ENCODE peak calls at places on chromosomes 16 and 17, in four cellular contexts. J is dorsolateral prefrontal cortex; A is cardiac muscle cell; Z is CD8-positive, alpha-beta T cell. M is an unnamed sample.

GRCh38 chr17:73637866-73638265 is 6.4 kb downstream of the SDK2 start:
- DNase-seq in J (no peak), A (no peak), Z (no peak), M (no peak)

GRCh38 chr16:2008009-2008526 is 1.6 kb downstream of the ZNF598 start:
- DNase-seq in J (no peak), A (no peak), Z (no peak), M (no peak)

GRCh38 chr17:51764387-51764971 is 394.0 kb downstream of the CA10 start:
- DNase-seq in J (peak; percentile 76), A (peak; percentile 78), Z (peak; percentile 11), M (peak; percentile 55)

GRCh38 chr16:16857603-16858283 is 478.8 kb downstream of the NPIPA7 start:
- DNase-seq in J (no peak), A (no peak), Z (no peak), M (no peak)

GRCh38 chr16:75108792-75109731 is 7.5 kb downstream of the LDHD start:
- DNase-seq in J (peak; percentile 93), A (no peak), Z (peak; percentile 62), M (peak; percentile 89)

GRCh38 chr17:27802962-27803680 is 2.8 kb upstream of the NOS2 start:
- DNase-seq in J (no peak), A (no peak), Z (no peak), M (no peak)

GRCh38 chr16:52069866-52070265 is 477.1 kb downstream of the TOX3 start:
- DNase-seq in J (no peak), A (peak; percentile 32), Z (no peak), M (no peak)

GRCh38 chr17:60398227-60398959 is 6.5 kb upstream of the USP32 start:
- DNase-seq in J (no peak), A (no peak), Z (no peak), M (no peak)

GRCh38 chr16:66549284-66550131 is at the start of gene TK2:
- DNase-seq in J (peak; percentile 75), A (peak; percentile 78), Z (peak; percentile 45), M (peak; percentile 78)

GRCh38 chr16:73599870-73600269 is 551.9 kb upstream of the ZFHX3 start:
- DNase-seq in J (no peak), A (no peak), Z (no peak), M (no peak)

GRCh38 chr17:70855401-70856054 is 686.2 kb downstream of the KCNJ2 start:
- DNase-seq in J (no peak), A (peak; percentile 15), Z (no peak), M (no peak)

GRCh38 chr16:10114411-10114810 is 67.8 kb downstream of the GRIN2A start:
- DNase-seq in J (no peak), A (no peak), Z (no peak), M (no peak)

GRCh38 chr17:47957591-47958490 is at the start of gene PRR15L:
- DNase-seq in J (no peak), A (no peak), Z (no peak), M (no peak)

GRCh38 chr17:37815516-37815915 is 70.7 kb upstream of the HNF1B start:
- DNase-seq in J (no peak), A (no peak), Z (no peak), M (no peak)

GRCh38 chr17:32755045-32755805 is 121.7 kb downstream of the MYO1D start:
- DNase-seq in J (no peak), A (peak; percentile 21), Z (no peak), M (peak; percentile 11)

GRCh38 chr16:66006485-66006884 is 360.0 kb upstream of the CDH5 start:
- DNase-seq in J (no peak), A (peak; percentile 41), Z (no peak), M (no peak)

GRCh38 chr16:84218176-84218776 is 21.5 kb downstream of the KCNG4 start:
- DNase-seq in J (no peak), A (no peak), Z (no peak), M (no peak)

GRCh38 chr17:81249233-81250040 is 10.3 kb downstream of the NDUFAF8 start:
- DNase-seq in J (no peak), A (no peak), Z (no peak), M (no peak)

GRCh38 chr17:31788571-31788946 is 70.5 kb downstream of the COPRS start:
- DNase-seq in J (no peak), A (no peak), Z (no peak), M (no peak)

GRCh38 chr16:66600484-66600883 is 4.0 kb upstream of the CMTM3 start:
- DNase-seq in J (no peak), A (no peak), Z (no peak), M (no peak)

GRCh38 chr16:5422047-5422446 is 324.5 kb upstream of the EEF2KMT start:
- DNase-seq in J (no peak), A (no peak), Z (no peak), M (no peak)

GRCh38 chr17:34757611-34758010 is 178.2 kb downstream of the TMEM132E start:
- DNase-seq in J (no peak), A (no peak), Z (no peak), M (no peak)

GRCh38 chr17:19341641-19342610 is 20.6 kb downstream of the B9D1 start:
- DNase-seq in J (no peak), A (peak; percentile 57), Z (no peak), M (no peak)

GRCh38 chr16:15482068-15482747 is 47.8 kb downstream of the BMERB1 start:
- DNase-seq in J (no peak), A (no peak), Z (no peak), M (peak; percentile 80)

GRCh38 chr16:67311607-67312449 is 14.7 kb downstream of the KCTD19 start:
- DNase-seq in J (no peak), A (no peak), Z (no peak), M (peak; percentile 93)

GRCh38 chr17:76670020-76670707 is 26.6 kb upstream of the ST6GALNAC1 start:
- DNase-seq in J (no peak), A (no peak), Z (no peak), M (no peak)

GRCh38 chr16:25040543-25040942 is 25.4 kb upstream of the ARHGAP17 start:
- DNase-seq in J (no peak), A (no peak), Z (no peak), M (no peak)

GRCh38 chr16:21097151-21097550 is 53.5 kb downstream of the DNAH3 start:
- DNase-seq in J (no peak), A (no peak), Z (no peak), M (no peak)

GRCh38 chr17:77372444-77373297 is 231.9 kb downstream of the SEC14L1 start:
- DNase-seq in J (peak; percentile 63), A (peak; percentile 96), Z (peak; percentile 61), M (peak; percentile 72)

GRCh38 chr17:30095507-30096244 is 20.9 kb upstream of the NSRP1 start:
- DNase-seq in J (no peak), A (peak; percentile 67), Z (no peak), M (no peak)

GRCh38 chr17:7930841-7931631 is 710 bp downstream of the TRAPPC1 start:
- DNase-seq in J (no peak), A (no peak), Z (no peak), M (no peak)

GRCh38 chr16:79723583-79724168 is 123.1 kb upstream of the MAF start:
- DNase-seq in J (no peak), A (no peak), Z (no peak), M (no peak)

GRCh38 chr16:85901110-85901509 is 2.1 kb downstream of the IRF8 start:
- DNase-seq in J (no peak), A (no peak), Z (no peak), M (no peak)

GRCh38 chr16:85899444-85899843 is 482 bp downstream of the IRF8 start:
- DNase-seq in J (no peak), A (no peak), Z (no peak), M (no peak)

GRCh38 chr16:85901760-85902365 is 2.9 kb downstream of the IRF8 start:
- DNase-seq in J (no peak), A (no peak), Z (no peak), M (no peak)

GRCh38 chr16:85898521-85899442 is at the start of gene IRF8:
- DNase-seq in J (peak; percentile 29), A (peak; percentile 85), Z (peak; percentile 51), M (peak; percentile 63)

DNA sequence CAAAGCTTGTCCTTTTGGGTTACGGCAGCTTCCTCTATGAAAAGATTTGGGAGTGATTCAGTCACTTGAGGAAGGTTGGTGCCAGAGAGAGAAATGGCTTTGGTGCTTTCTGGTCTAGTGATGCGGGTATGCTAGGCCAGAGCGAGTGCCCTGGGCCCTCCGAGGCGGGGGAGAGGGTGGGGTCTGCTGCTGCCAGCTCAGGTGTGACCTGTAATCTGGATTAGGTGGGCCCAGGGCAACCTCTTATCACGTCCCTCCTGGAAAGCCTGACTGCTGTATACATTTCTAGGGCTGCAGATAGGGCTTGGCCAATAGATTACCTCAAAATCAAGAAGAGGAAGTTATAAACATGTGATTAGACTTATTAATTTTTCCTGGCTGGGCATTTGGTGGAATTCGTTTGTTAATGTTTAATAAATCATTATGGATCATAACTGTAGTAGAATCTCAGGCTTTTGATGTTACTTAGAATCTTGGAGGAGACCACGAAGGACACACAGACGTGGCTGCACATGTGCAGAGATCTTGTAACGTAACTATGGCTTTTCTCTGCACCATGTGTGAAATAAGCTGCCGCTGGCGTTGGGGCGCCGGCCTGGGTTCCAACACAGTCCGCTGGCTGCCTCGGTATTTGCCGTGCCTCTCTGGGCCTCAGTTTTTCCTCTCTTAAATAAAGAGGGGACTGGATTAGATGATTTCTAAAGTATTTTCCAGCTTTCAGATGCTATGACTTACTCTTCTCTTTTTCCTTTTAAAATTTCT is 1.2 kb downstream of the IRF8 start:
- DNase-seq in J (no peak), A (no peak), Z (no peak), M (no peak)
- H3K4me3 ChIP-seq in J (peak overlapping the region; percentile 40), A (no peak overlapping the region), Z (no peak overlapping the region), M (no peak overlapping the region)

GRCh38 chr17:75498019-75498725 is 17.2 kb downstream of the CASKIN2 start:
- DNase-seq in J (no peak), A (no peak), Z (no peak), M (no peak)
- H3K4me3 ChIP-seq in J (no peak overlapping the region), A (no peak overlapping the region), Z (no peak overlapping the region), M (no peak overlapping the region)

DNA sequence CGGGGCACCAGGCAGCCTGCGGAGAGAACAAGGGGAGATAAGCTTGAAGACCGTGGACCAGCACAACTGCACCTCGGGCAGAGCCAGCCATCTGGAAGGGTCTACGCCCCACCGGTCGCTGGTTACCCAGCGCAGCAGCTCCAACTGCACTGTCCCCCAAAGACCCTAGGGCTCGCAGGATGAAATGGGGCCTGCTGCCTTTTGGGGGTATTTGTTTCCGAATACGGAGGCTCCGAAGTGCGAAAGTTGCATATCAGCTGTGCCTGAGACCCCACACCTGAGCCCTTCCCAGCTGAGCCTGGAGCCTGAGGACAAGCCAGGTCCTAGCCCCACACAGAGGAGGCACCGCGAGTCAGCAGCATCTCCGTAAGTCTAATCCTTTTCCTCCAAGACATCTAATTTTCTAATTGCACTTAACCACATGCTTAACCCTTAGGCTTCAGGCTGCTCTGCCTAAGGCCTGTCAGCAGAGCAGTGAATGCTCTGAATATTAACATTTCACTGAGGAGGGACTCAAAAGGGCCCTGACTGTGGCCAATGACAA is 4.0 kb downstream of the KIFC3 start:
- DNase-seq in J (no peak), A (no peak), Z (no peak), M (no peak)
- H3K4me3 ChIP-seq in J (no peak overlapping the region), A (no peak overlapping the region), Z (no peak overlapping the region), M (no peak overlapping the region)

GRCh38 chr16:88842806-88843205 is 13.9 kb downstream of the GALNS start:
- DNase-seq in J (no peak), A (no peak), Z (no peak), M (no peak)

GRCh38 chr16:88843256-88843655 is 13.5 kb downstream of the GALNS start:
- DNase-seq in J (no peak), A (no peak), Z (no peak), M (no peak)

GRCh38 chr16:88840589-88841215 is 16.0 kb downstream of the GALNS start:
- DNase-seq in J (no peak), A (no peak), Z (no peak), M (no peak)

GRCh38 chr16:88841521-88842307 is 15.0 kb downstream of the GALNS start:
- DNase-seq in J (no peak), A (no peak), Z (no peak), M (no peak)

GRCh38 chr16:88842308-88842756 is 14.4 kb downstream of the GALNS start:
- DNase-seq in J (no peak), A (no peak), Z (no peak), M (no peak)
- H3K4me3 ChIP-seq in J (no peak overlapping the region), A (no peak overlapping the region), Z (no peak overlapping the region), M (no peak overlapping the region)